ENCODE peak calls at places on chromosomes 4 and X, in four cellular contexts. Y, Q, E and F are unnamed samples.

GRCh38 chr4:8516996-8517550 is 63.1 kb upstream of the GPR78 start:
- DNase-seq in Y (peak), Q (no peak), E (no peak), F (no peak)

GRCh38 chr4:52861171-52861873 is 795 bp upstream of the RASL11B start:
- DNase-seq in Y (no peak), Q (no peak), E (no peak), F (no peak)

GRCh38 chr4:78441786-78442185 is 109.8 kb upstream of the ANXA3 start:
- DNase-seq in Y (no peak), Q (no peak), E (no peak), F (no peak)

GRCh38 chr4:129328176-129328575 is 232.2 kb downstream of the C4orf33 start:
- DNase-seq in Y (no peak), Q (no peak), E (no peak), F (peak)

GRCh38 chrX:42797646-42798045 is 19.7 kb upstream of the PPP1R2C start:
- DNase-seq in Y (peak), Q (peak), E (no peak), F (no peak)

GRCh38 chr4:13484749-13485345 is 707 bp upstream of the RAB28 start:
- DNase-seq in Y (no peak), Q (peak), E (peak), F (no peak)

GRCh38 chr4:2259036-2259540 is 2.8 kb downstream of the MXD4 start:
- DNase-seq in Y (no peak), Q (no peak), E (no peak), F (no peak)

GRCh38 chr4:23819041-23819511 is 70.8 kb downstream of the PPARGC1A start:
- DNase-seq in Y (no peak), Q (no peak), E (no peak), F (peak)

GRCh38 chr4:87219648-87220093 is 747 bp downstream of the KLHL8 start:
- DNase-seq in Y (no peak), Q (peak), E (no peak), F (peak)

GRCh38 chr4:188781655-188782054 is 642.4 kb downstream of the TRIML1 start:
- DNase-seq in Y (no peak), Q (no peak), E (no peak), F (no peak)

GRCh38 chr4:1321946-1322650 is 24.9 kb upstream of the UVSSA start:
- DNase-seq in Y (no peak), Q (no peak), E (no peak), F (no peak)

GRCh38 chrX:135389243-135389642 is 32.5 kb upstream of the SMIM10L2A start:
- DNase-seq in Y (no peak), Q (no peak), E (no peak), F (no peak)